ENCODE peak calls at places on chromosomes 1 and 21, in nine cellular contexts. R is mammary epithelial cell, M is upper lobe of left lung, K is K562, J is lower leg skin, D is neural progenitor cell, C is astrocyte of the spinal cord, X is ascending aorta, W is Calu3. V is an unnamed sample.
A peak's percentile ranks its signal among the peaks of the same experiment; 100 is the strongest.

GRCh38 chr1:206589206-206589605 is 23.1 kb downstream of the EIF2D start:
- DNase-seq in J (no peak), K (no peak), X (no peak), C (peak; percentile 92), W (no peak), D (no peak), M (no peak), R (peak; percentile 75), V (no peak)

GRCh38 chr1:168243636-168244212 is 17.9 kb downstream of the SFT2D2 start:
- DNase-seq in X (no peak), R (no peak), M (no peak), J (no peak), D (no peak), K (no peak), C (peak; percentile 47), W (no peak), V (no peak)

GRCh38 chr1:5941671-5942070 is 50.6 kb downstream of the NPHP4 start:
- DNase-seq in W (no peak), K (no peak), X (no peak), J (peak; percentile 74), M (no peak), C (no peak), R (no peak), D (no peak), V (peak; percentile 37)

GRCh38 chr1:206979379-206980043 is 9.3 kb upstream of the FCAMR start:
- DNase-seq in K (peak; percentile 52), C (peak; percentile 15), X (no peak), W (no peak), M (no peak), J (no peak), R (peak; percentile 18), D (peak; percentile 56), V (no peak)

GRCh38 chr21:41641821-41642368 is 125.0 kb downstream of the RIPK4 start:
- DNase-seq in K (no peak), X (peak; percentile 47), J (no peak), R (peak; percentile 97), W (peak; percentile 72), D (peak; percentile 24), M (no peak), C (peak; percentile 93), V (no peak)

GRCh38 chr1:28112388-28113311 is 24.2 kb upstream of the EYA3 start:
- DNase-seq in C (peak; percentile 65), J (no peak), K (peak; percentile 66), R (peak; percentile 88), D (peak; percentile 18), X (no peak), W (no peak), M (no peak), V (no peak)

GRCh38 chr1:117598489-117598888 is 7.4 kb upstream of the TENT5C start:
- DNase-seq in W (no peak), D (no peak), X (no peak), K (no peak), C (no peak), J (peak; percentile 58), M (no peak), R (no peak), V (no peak)

GRCh38 chr1:6233376-6233775 is 2.4 kb downstream of the ICMT start:
- DNase-seq in M (no peak), R (no peak), C (no peak), X (no peak), W (no peak), D (no peak), J (no peak), K (no peak), V (no peak)

GRCh38 chr1:210598135-210598652 is 269.5 kb downstream of the HHAT start:
- DNase-seq in J (no peak), W (peak; percentile 66), K (no peak), X (peak; percentile 42), D (no peak), C (peak; percentile 96), M (no peak), R (peak; percentile 72), V (no peak)

GRCh38 chr21:45502600-45502999 is 39.6 kb downstream of the SLC19A1 start:
- DNase-seq in K (no peak), D (no peak), X (no peak), M (no peak), C (no peak), W (no peak), J (peak; percentile 63), R (no peak), V (peak; percentile 37)

GRCh38 chr1:180163044-180163443 is 8.4 kb downstream of the QSOX1 start:
- DNase-seq in K (no peak), W (no peak), J (no peak), D (no peak), M (no peak), X (no peak), R (no peak), C (no peak), V (no peak)

GRCh38 chr1:76763678-76764077 is 103.6 kb upstream of the ST6GALNAC5 start:
- DNase-seq in D (no peak), W (no peak), K (no peak), C (no peak), M (no peak), J (no peak), R (no peak), X (no peak), V (no peak)

GRCh38 chr1:57468661-57469523 is 45.0 kb upstream of the DAB1 start:
- DNase-seq in X (no peak), W (no peak), M (no peak), J (no peak), C (peak; percentile 38), D (no peak), R (no peak), K (no peak), V (no peak)

GRCh38 chr1:230204852-230205251 is 137.8 kb downstream of the GALNT2 start:
- DNase-seq in J (peak; percentile 57), W (peak; percentile 88), C (no peak), R (no peak), M (no peak), D (no peak), X (no peak), K (no peak), V (no peak)

GRCh38 chr1:167210966-167211674 is 9.6 kb upstream of the POU2F1 start:
- DNase-seq in K (no peak), R (peak; percentile 88), W (peak; percentile 14), X (no peak), C (no peak), D (no peak), J (no peak), M (peak; percentile 36), V (no peak)

GRCh38 chr1:167208624-167208976 is 12.1 kb upstream of the POU2F1 start:
- DNase-seq in R (no peak), W (no peak), D (no peak), C (no peak), K (no peak), M (no peak), X (no peak), J (no peak), V (no peak)

GRCh38 chr1:167206166-167206835 is 14.4 kb upstream of the POU2F1 start:
- DNase-seq in W (no peak), C (no peak), D (no peak), K (no peak), X (no peak), J (no peak), R (no peak), M (no peak), V (no peak)

GRCh38 chr1:167209044-167209443 is 11.6 kb upstream of the POU2F1 start:
- DNase-seq in X (no peak), R (no peak), M (no peak), W (no peak), J (no peak), K (no peak), D (no peak), C (no peak), V (no peak)

GRCh38 chr1:167207940-167208623 is 12.6 kb upstream of the POU2F1 start:
- DNase-seq in J (no peak), R (no peak), W (no peak), D (no peak), K (no peak), C (no peak), X (no peak), M (no peak), V (no peak)
- TF ChIP-seq CTCF in J (no peak), R (peak; percentile 10), W (no peak), D (peak; percentile 42), K (peak; percentile 32), C (peak; percentile 53), X (no peak), M (no peak), V (peak; percentile 45)

GRCh38 chr1:104120488-104120887 is 370.8 kb downstream of the AMY1C start:
- DNase-seq in J (no peak), W (no peak), K (no peak), X (no peak), C (no peak), R (no peak), D (no peak), M (no peak), V (no peak)
- TF ChIP-seq CTCF in J (no peak), W (no peak), K (no peak), X (no peak), C (no peak), R (peak; percentile 34), D (peak; percentile 43), M (no peak), V (peak; percentile 56)

GRCh38 chr1:38896169-38896568 is 14.8 kb upstream of the GJA9 start:
- DNase-seq in K (no peak), M (no peak), C (no peak), R (no peak), X (no peak), D (no peak), W (no peak), J (no peak), V (no peak)

GRCh38 chr1:38888423-38889333 is 7.3 kb upstream of the GJA9 start:
- DNase-seq in D (no peak), M (no peak), K (no peak), J (no peak), C (no peak), R (no peak), X (no peak), W (no peak), V (no peak)

GRCh38 chr1:38892976-38893375 is 11.6 kb upstream of the GJA9 start:
- DNase-seq in R (no peak), C (no peak), M (no peak), K (no peak), X (no peak), J (no peak), W (no peak), D (no peak), V (no peak)

GRCh38 chr1:38889589-38889988 is 8.2 kb upstream of the GJA9 start:
- DNase-seq in M (no peak), K (no peak), J (no peak), C (no peak), R (no peak), W (no peak), X (no peak), D (no peak), V (no peak)

DNA sequence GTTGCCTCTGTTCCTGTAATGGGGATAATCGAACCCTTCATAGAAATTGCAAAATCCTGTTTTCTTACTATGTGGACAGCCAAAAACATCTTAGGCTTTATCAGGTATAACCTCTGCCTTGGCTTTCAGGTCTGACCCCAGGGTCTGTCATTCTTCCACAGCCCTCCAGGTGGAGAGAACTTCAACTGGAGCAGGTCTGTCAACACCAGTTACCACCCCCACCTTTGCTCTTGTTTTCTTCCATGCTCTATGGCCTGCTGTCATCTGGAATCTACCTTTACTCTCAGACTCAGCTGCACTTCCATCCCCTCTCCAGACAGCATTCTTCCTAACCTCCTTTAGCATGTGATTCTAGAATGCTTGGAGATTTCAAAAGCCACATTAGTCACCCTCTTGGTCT is 10.4 kb upstream of the GJA9 start:
- DNase-seq in W (no peak), R (peak; percentile 11), J (no peak), C (no peak), K (peak; percentile 58), D (peak; percentile 24), X (no peak), M (no peak), V (no peak)
- TF ChIP-seq CTCF in W (no peak), R (no peak), J (no peak), C (peak; percentile 22), K (peak; percentile 40), D (peak; percentile 13), X (no peak), M (no peak), V (peak; percentile 25)

GRCh38 chr1:85344256-85344694 is 67.8 kb upstream of the BCL10 start:
- DNase-seq in J (no peak), M (no peak), D (peak; percentile 67), K (no peak), R (peak; percentile 33), C (no peak), X (no peak), W (peak; percentile 78), V (no peak)
- TF ChIP-seq CTCF in J (no peak), M (no peak), D (peak; percentile 76), K (peak; percentile 72), R (peak; percentile 61), C (peak; percentile 71), X (peak; percentile 34), W (peak; percentile 75), V (peak; percentile 70)

V was measured in type B pancreatic cell.